ENCODE peak calls at places on chromosomes 5 and 9, in seven cellular contexts. One of them, this sample, is unnamed.

GRCh38 chr5:150671509-150672236 is 10.6 kb downstream of the MYOZ3 start:
- DNase-seq in NCI-H187: no peak
- DNase-seq in HepG2: no peak
- DNase-seq in T47D: no peak
- DNase-seq in HFFc6: no peak
- DNase-seq in AG09319: no peak
- DNase-seq in amniotic stem cell: no peak
- DNase-seq in this sample: no peak

GRCh38 chr9:75085640-75086039 is 2.3 kb downstream of the NMRK1 start:
- DNase-seq in NCI-H187: no peak
- DNase-seq in HepG2: no peak
- DNase-seq in T47D: no peak
- DNase-seq in HFFc6: no peak
- DNase-seq in AG09319: no peak
- DNase-seq in amniotic stem cell: no peak
- DNase-seq in this sample: no peak

GRCh38 chr9:104232781-104233341 is 138.8 kb downstream of the SMC2 start:
- DNase-seq in NCI-H187: no peak
- DNase-seq in HepG2: no peak
- DNase-seq in T47D: no peak
- DNase-seq in HFFc6: no peak
- DNase-seq in AG09319: no peak
- DNase-seq in amniotic stem cell: peak
- DNase-seq in this sample: no peak

GRCh38 chr5:78779262-78779661 is 130.7 kb upstream of the LHFPL2 start:
- DNase-seq in NCI-H187: no peak
- DNase-seq in HepG2: no peak
- DNase-seq in T47D: no peak
- DNase-seq in HFFc6: no peak
- DNase-seq in AG09319: no peak
- DNase-seq in amniotic stem cell: no peak
- DNase-seq in this sample: no peak

GRCh38 chr5:175590471-175590881 is 67.4 kb upstream of the HRH2 start:
- DNase-seq in NCI-H187: no peak
- DNase-seq in HepG2: no peak
- DNase-seq in T47D: no peak
- DNase-seq in HFFc6: peak
- DNase-seq in AG09319: no peak
- DNase-seq in amniotic stem cell: no peak
- DNase-seq in this sample: no peak

GRCh38 chr5:145750194-145750593 is 84.9 kb downstream of the PRELID2 start:
- DNase-seq in NCI-H187: no peak
- DNase-seq in HepG2: no peak
- DNase-seq in T47D: no peak
- DNase-seq in HFFc6: no peak
- DNase-seq in AG09319: peak
- DNase-seq in amniotic stem cell: no peak
- DNase-seq in this sample: no peak

GRCh38 chr9:115208503-115208902 is 90.5 kb upstream of the TNC start:
- DNase-seq in NCI-H187: no peak
- DNase-seq in HepG2: no peak
- DNase-seq in T47D: no peak
- DNase-seq in HFFc6: peak
- DNase-seq in AG09319: peak
- DNase-seq in amniotic stem cell: peak
- DNase-seq in this sample: no peak

GRCh38 chr5:137273511-137273910 is 225.6 kb downstream of the SPOCK1 start:
- DNase-seq in NCI-H187: no peak
- DNase-seq in HepG2: no peak
- DNase-seq in T47D: no peak
- DNase-seq in HFFc6: no peak
- DNase-seq in AG09319: no peak
- DNase-seq in amniotic stem cell: no peak
- DNase-seq in this sample: no peak

GRCh38 chr5:67066815-67067214 is 129.8 kb downstream of the CD180 start:
- DNase-seq in NCI-H187: no peak
- DNase-seq in HepG2: peak
- DNase-seq in T47D: no peak
- DNase-seq in HFFc6: no peak
- DNase-seq in AG09319: no peak
- DNase-seq in amniotic stem cell: no peak
- DNase-seq in this sample: no peak

GRCh38 chr5:149583394-149583793 is 2.1 kb downstream of the ARHGEF37 start:
- DNase-seq in NCI-H187: no peak
- DNase-seq in HepG2: no peak
- DNase-seq in T47D: no peak
- DNase-seq in HFFc6: no peak
- DNase-seq in AG09319: no peak
- DNase-seq in amniotic stem cell: no peak
- DNase-seq in this sample: no peak

GRCh38 chr9:121200346-121200745 is 1.3 kb downstream of the RAB14 start:
- DNase-seq in NCI-H187: no peak
- DNase-seq in HepG2: no peak
- DNase-seq in T47D: no peak
- DNase-seq in HFFc6: no peak
- DNase-seq in AG09319: no peak
- DNase-seq in amniotic stem cell: no peak
- DNase-seq in this sample: no peak

GRCh38 chr5:143562935-143563334 is 159.4 kb upstream of the NR3C1 start:
- DNase-seq in NCI-H187: no peak
- DNase-seq in HepG2: peak
- DNase-seq in T47D: no peak
- DNase-seq in HFFc6: no peak
- DNase-seq in AG09319: no peak
- DNase-seq in amniotic stem cell: peak
- DNase-seq in this sample: no peak

GRCh38 chr5:150647275-150648251 is 7.1 kb downstream of the SYNPO start:
- DNase-seq in NCI-H187: no peak
- DNase-seq in HepG2: no peak
- DNase-seq in T47D: no peak
- DNase-seq in HFFc6: no peak
- DNase-seq in AG09319: no peak
- DNase-seq in amniotic stem cell: no peak
- DNase-seq in this sample: no peak

GRCh38 chr9:95053611-95054440 is 263.7 kb downstream of the FANCC start:
- DNase-seq in NCI-H187: no peak
- DNase-seq in HepG2: no peak
- DNase-seq in T47D: no peak
- DNase-seq in HFFc6: no peak
- DNase-seq in AG09319: no peak
- DNase-seq in amniotic stem cell: no peak
- DNase-seq in this sample: no peak

GRCh38 chr5:42854795-42855194 is 43.1 kb upstream of the SELENOP start:
- DNase-seq in NCI-H187: no peak
- DNase-seq in HepG2: peak
- DNase-seq in T47D: no peak
- DNase-seq in HFFc6: no peak
- DNase-seq in AG09319: no peak
- DNase-seq in amniotic stem cell: no peak
- DNase-seq in this sample: no peak

GRCh38 chr5:168327994-168328393 is 36.5 kb downstream of the WWC1 start:
- DNase-seq in NCI-H187: no peak
- DNase-seq in HepG2: no peak
- DNase-seq in T47D: no peak
- DNase-seq in HFFc6: peak
- DNase-seq in AG09319: no peak
- DNase-seq in amniotic stem cell: no peak
- DNase-seq in this sample: no peak

GRCh38 chr9:9790216-9790872 is 822.5 kb downstream of the PTPRD start:
- DNase-seq in NCI-H187: peak
- DNase-seq in HepG2: peak
- DNase-seq in T47D: no peak
- DNase-seq in HFFc6: no peak
- DNase-seq in AG09319: no peak
- DNase-seq in amniotic stem cell: no peak
- DNase-seq in this sample: no peak

GRCh38 chr9:137757613-137758029 is 120.0 kb upstream of the CACNA1B start:
- DNase-seq in NCI-H187: no peak
- DNase-seq in HepG2: no peak
- DNase-seq in T47D: no peak
- DNase-seq in HFFc6: peak
- DNase-seq in AG09319: no peak
- DNase-seq in amniotic stem cell: peak
- DNase-seq in this sample: peak

GRCh38 chr5:144203750-144204596 is 33.3 kb downstream of the KCTD16 start:
- DNase-seq in NCI-H187: peak
- DNase-seq in HepG2: peak
- DNase-seq in T47D: no peak
- DNase-seq in HFFc6: peak
- DNase-seq in AG09319: peak
- DNase-seq in amniotic stem cell: no peak
- DNase-seq in this sample: no peak

GRCh38 chr5:73994963-73995362 is 369.0 kb downstream of the ARHGEF28 start:
- DNase-seq in NCI-H187: no peak
- DNase-seq in HepG2: no peak
- DNase-seq in T47D: no peak
- DNase-seq in HFFc6: peak
- DNase-seq in AG09319: no peak
- DNase-seq in amniotic stem cell: no peak
- DNase-seq in this sample: no peak

GRCh38 chr9:96607971-96608370 is 11.7 kb downstream of the CDC14B start:
- DNase-seq in NCI-H187: no peak
- DNase-seq in HepG2: no peak
- DNase-seq in T47D: no peak
- DNase-seq in HFFc6: no peak
- DNase-seq in AG09319: no peak
- DNase-seq in amniotic stem cell: no peak
- DNase-seq in this sample: no peak

GRCh38 chr5:72711361-72711760 is 105.1 kb upstream of the TNPO1 start:
- DNase-seq in NCI-H187: no peak
- DNase-seq in HepG2: no peak
- DNase-seq in T47D: no peak
- DNase-seq in HFFc6: no peak
- DNase-seq in AG09319: no peak
- DNase-seq in amniotic stem cell: no peak
- DNase-seq in this sample: no peak

GRCh38 chr9:70257991-70258691 is 637 bp upstream of the SMC5 start:
- DNase-seq in NCI-H187: peak
- DNase-seq in HepG2: peak
- DNase-seq in T47D: peak
- DNase-seq in HFFc6: peak
- DNase-seq in AG09319: no peak
- DNase-seq in amniotic stem cell: no peak
- DNase-seq in this sample: peak

GRCh38 chr9:123267481-123268239 is 726 bp downstream of the STRBP start:
- DNase-seq in NCI-H187: no peak
- DNase-seq in HepG2: no peak
- DNase-seq in T47D: peak
- DNase-seq in HFFc6: no peak
- DNase-seq in AG09319: no peak
- DNase-seq in amniotic stem cell: no peak
- DNase-seq in this sample: no peak

GRCh38 chr9:126612813-126613641 is 701 bp upstream of the LMX1B start:
- DNase-seq in NCI-H187: no peak
- DNase-seq in HepG2: no peak
- DNase-seq in T47D: no peak
- DNase-seq in HFFc6: no peak
- DNase-seq in AG09319: no peak
- DNase-seq in amniotic stem cell: no peak
- DNase-seq in this sample: no peak

GRCh38 chr9:126702501-126703329 is 89.0 kb downstream of the LMX1B start:
- DNase-seq in NCI-H187: no peak
- DNase-seq in HepG2: no peak
- DNase-seq in T47D: peak
- DNase-seq in HFFc6: no peak
- DNase-seq in AG09319: no peak
- DNase-seq in amniotic stem cell: no peak
- DNase-seq in this sample: no peak

GRCh38 chr9:95435074-95435728 is 81.6 kb downstream of the PTCH1 start:
- DNase-seq in NCI-H187: no peak
- DNase-seq in HepG2: no peak
- DNase-seq in T47D: no peak
- DNase-seq in HFFc6: no peak
- DNase-seq in AG09319: no peak
- DNase-seq in amniotic stem cell: no peak
- DNase-seq in this sample: no peak

GRCh38 chr5:80967500-80968181 is 7.5 kb downstream of the RASGRF2 start:
- DNase-seq in NCI-H187: no peak
- DNase-seq in HepG2: peak
- DNase-seq in T47D: no peak
- DNase-seq in HFFc6: peak
- DNase-seq in AG09319: peak
- DNase-seq in amniotic stem cell: peak
- DNase-seq in this sample: peak

GRCh38 chr5:141692919-141693848 is 11.2 kb upstream of the ARAP3 start:
- DNase-seq in NCI-H187: no peak
- DNase-seq in HepG2: no peak
- DNase-seq in T47D: no peak
- DNase-seq in HFFc6: no peak
- DNase-seq in AG09319: no peak
- DNase-seq in amniotic stem cell: no peak
- DNase-seq in this sample: no peak

GRCh38 chr5:41751867-41752266 is 118.4 kb downstream of the OXCT1 start:
- DNase-seq in NCI-H187: no peak
- DNase-seq in HepG2: no peak
- DNase-seq in T47D: no peak
- DNase-seq in HFFc6: peak
- DNase-seq in AG09319: no peak
- DNase-seq in amniotic stem cell: no peak
- DNase-seq in this sample: no peak

GRCh38 chr9:91261417-91261816 is 100.3 kb downstream of the AUH start:
- DNase-seq in NCI-H187: no peak
- DNase-seq in HepG2: no peak
- DNase-seq in T47D: no peak
- DNase-seq in HFFc6: no peak
- DNase-seq in AG09319: no peak
- DNase-seq in amniotic stem cell: no peak
- DNase-seq in this sample: no peak

GRCh38 chr5:10586008-10586407 is 22.1 kb downstream of the ANKRD33B start:
- DNase-seq in NCI-H187: no peak
- DNase-seq in HepG2: no peak
- DNase-seq in T47D: no peak
- DNase-seq in HFFc6: no peak
- DNase-seq in AG09319: no peak
- DNase-seq in amniotic stem cell: no peak
- DNase-seq in this sample: no peak